ENCODE peak calls at places on chromosomes 11 and 22, in five cellular contexts. Q is upper lobe of right lung, P is fibroblast of pulmonary artery, N is fibroblast of villous mesenchyme, H is cardiac muscle cell. U is an unnamed sample.

GRCh38 chr11:77800445-77800844 is 20.1 kb downstream of the RSF1 start:
- DNase-seq in H (no peak), N (no peak), P (no peak), Q (no peak), U (no peak)

GRCh38 chr11:20501971-20502370 is 97.4 kb upstream of the SLC6A5 start:
- DNase-seq in Q (no peak), H (no peak), P (no peak), N (no peak), U (no peak)

GRCh38 chr22:36795633-36796032 is 19.7 kb upstream of the IFT27 start:
- DNase-seq in N (no peak), H (no peak), P (no peak), Q (no peak), U (no peak)

GRCh38 chr11:96311120-96311568 is 31.9 kb downstream of the MAML2 start:
- DNase-seq in H (no peak), Q (no peak), P (peak), N (peak), U (peak)

GRCh38 chr22:29479417-29480261 is at the start of gene NEFH:
- DNase-seq in Q (no peak), N (no peak), H (peak), P (no peak), U (no peak)

GRCh38 chr11:33412231-33412630 is 155.1 kb downstream of the HIPK3 start:
- DNase-seq in N (no peak), H (no peak), Q (no peak), P (no peak), U (no peak)

GRCh38 chr11:69918938-69919650 is 99.9 kb upstream of the FGF3 start:
- DNase-seq in N (peak), Q (peak), H (peak), P (peak), U (peak)

GRCh38 chr11:94539420-94539819 is 4.3 kb upstream of the FUT4 start:
- DNase-seq in Q (no peak), N (no peak), H (no peak), P (no peak), U (no peak)

GRCh38 chr11:4041731-4042391 is 52.7 kb upstream of the RRM1 start:
- DNase-seq in N (no peak), Q (no peak), H (no peak), P (no peak), U (peak)

GRCh38 chr11:58165504-58166106 is 23.3 kb upstream of the OR9Q2 start:
- DNase-seq in Q (no peak), N (no peak), H (no peak), P (no peak), U (no peak)

GRCh38 chr11:61787928-61788491 is 4.4 kb downstream of the TMEM258 start:
- DNase-seq in P (peak), Q (no peak), H (peak), N (peak), U (peak)

GRCh38 chr22:31828739-31829138 is 74.9 kb downstream of the DEPDC5 start:
- DNase-seq in P (no peak), Q (no peak), H (no peak), N (no peak), U (no peak)

GRCh38 chr22:31830721-31831070 is 76.9 kb downstream of the DEPDC5 start:
- DNase-seq in H (no peak), N (no peak), P (no peak), Q (no peak), U (no peak)

GRCh38 chr22:31826443-31826842 is 72.6 kb downstream of the DEPDC5 start:
- DNase-seq in P (no peak), Q (no peak), N (no peak), H (no peak), U (no peak)

GRCh38 chr22:31825513-31825912 is 71.7 kb downstream of the DEPDC5 start:
- DNase-seq in Q (no peak), N (no peak), P (no peak), H (no peak), U (no peak)

DNA sequence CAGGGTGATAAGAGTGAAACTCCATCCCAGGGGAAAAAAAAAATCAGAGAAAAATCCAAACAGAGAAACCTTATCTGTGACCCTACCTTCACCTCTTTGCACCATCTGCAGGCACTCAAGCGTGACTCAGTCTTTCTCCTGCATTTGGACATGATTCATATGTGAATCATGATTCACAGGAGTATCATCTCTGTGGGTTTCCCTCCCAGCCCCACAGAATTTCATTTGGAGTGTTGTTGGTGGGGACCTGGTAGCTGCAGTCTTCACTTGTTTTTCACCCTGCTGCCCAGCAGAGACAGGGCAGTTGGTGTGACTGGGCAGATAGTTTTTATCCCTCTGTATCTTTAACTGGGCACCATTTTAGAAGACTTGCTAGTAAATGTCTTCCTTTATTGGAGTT is 75.7 kb downstream of the DEPDC5 start:
- DNase-seq in N (peak), Q (no peak), P (peak), H (no peak), U (peak)
- TF ChIP-seq CTCF in N (no peak), Q (no peak), P (no peak), H (no peak), U (no peak)

GRCh38 chr22:38034884-38035529 is 22.2 kb upstream of the PICK1 start:
- DNase-seq in Q (no peak), H (no peak), P (no peak), N (no peak), U (no peak)
- H3K4me3 ChIP-seq in Q (no peak), H (no peak), P (no peak), N (no peak), U (no peak)

GRCh38 chr11:66868726-66869291 is 11.9 kb downstream of the LRFN4 start:
- DNase-seq in H (peak), P (no peak), Q (peak), N (no peak), U (no peak)
- TF ChIP-seq CTCF in H (peak), P (no peak), Q (peak), N (no peak), U (no peak)

GRCh38 chr22:40462195-40462988 is 92.0 kb downstream of the SGSM3 start:
- DNase-seq in Q (no peak), P (no peak), H (no peak), N (no peak), U (no peak)
- H3K4me3 ChIP-seq in Q (peak), P (no peak), H (no peak), N (no peak), U (no peak)

DNA sequence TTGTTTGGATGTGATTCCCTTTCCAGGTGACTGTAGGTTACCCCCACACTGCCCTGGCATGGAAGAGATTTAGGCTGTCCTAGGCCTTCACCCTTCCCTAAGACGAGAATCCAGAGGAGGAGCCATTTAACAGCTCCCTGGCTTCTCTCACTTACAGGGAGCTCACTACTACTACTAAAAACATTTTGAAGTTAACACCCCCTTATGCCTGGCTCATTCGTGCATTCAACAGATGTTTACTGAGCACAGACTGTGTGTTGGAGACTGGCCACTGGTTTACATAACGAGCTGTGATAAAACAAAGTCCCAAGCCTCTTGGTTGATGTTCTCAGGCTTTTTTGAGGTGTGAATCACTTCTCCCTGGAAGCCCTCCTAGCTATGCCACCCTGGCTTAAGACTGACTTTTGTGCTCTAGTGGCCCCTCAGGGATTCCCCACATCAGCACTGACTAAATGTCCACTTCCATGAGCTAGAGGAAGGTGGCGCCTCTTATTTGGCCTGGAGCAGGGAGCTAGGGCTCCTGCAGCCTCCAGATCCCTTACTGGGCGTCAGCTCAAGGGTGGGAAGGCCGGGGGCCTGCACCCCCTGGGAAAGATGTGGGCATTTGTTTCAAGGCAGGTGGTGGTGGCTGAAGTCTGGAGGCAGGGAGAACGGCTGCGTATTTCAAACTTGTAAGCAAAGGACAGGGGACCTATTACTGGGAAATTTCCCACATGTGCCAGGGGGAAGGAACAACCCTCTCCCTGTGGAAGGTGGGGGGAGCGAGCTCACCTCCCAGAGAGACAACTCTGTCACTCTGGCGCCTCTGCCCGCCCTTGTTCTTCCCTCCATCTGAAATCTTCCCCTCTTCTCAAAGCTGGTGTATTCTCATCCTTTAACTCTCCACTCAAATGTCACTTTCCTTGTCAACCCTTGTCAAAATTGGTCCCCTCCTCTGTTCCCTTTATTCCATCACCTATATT is 19.4 kb upstream of the MALAT1 start:
- DNase-seq in Q (peak), H (no peak), N (peak), P (peak), U (peak)
- TF ChIP-seq CTCF in Q (peak), H (peak), N (peak), P (peak), U (peak)

GRCh38 chr22:46148336-46148735 is 2.0 kb upstream of the PPARA start:
- DNase-seq in Q (no peak), P (no peak), H (no peak), N (no peak), U (no peak)
- H3K4me3 ChIP-seq in Q (no peak), P (no peak), H (no peak), N (no peak), U (no peak)